ENCODE peak calls at places on chromosome 1, in ten cellular contexts. One of them, this sample, is unnamed.

GRCh38 chr1:229563701-229564100 is 5.2 kb upstream of the ABCB10 start:
- DNase-seq in midbrain: no peak
- DNase-seq in RCC 7860: no peak
- DNase-seq in GM03348: no peak
- DNase-seq in activated CD4-positive, CD25-positive, alpha-beta regulatory T cell treated with anti-CD3 and anti-CD28 coated beads, Interleukin-2, amount 50 U/mL, for 72 hours: no peak
- DNase-seq in retinal pigment epithelial cell: no peak
- DNase-seq in upper lobe of right lung: no peak
- DNase-seq in NCI-H1092 treated with DMSO at 0.1 percent for 48 hours: no peak
- DNase-seq in stimulated activated CD8-positive, alpha-beta memory T cell treated with anti-CD3 and anti-CD28 coated beads, Interleukin-4, amount 100 ng/mL, for 4 hours: no peak
- DNase-seq in stimulated activated CD4-positive, alpha-beta T cell treated with anti-CD3 and anti-CD28 coated beads, Interleukin-4, amount 100 ng/mL, for 1 hour: no peak
- DNase-seq in this sample: no peak

GRCh38 chr1:193104496-193104905 is 713 bp downstream of the GLRX2 start:
- DNase-seq in midbrain: peak
- DNase-seq in RCC 7860: peak
- DNase-seq in GM03348: peak
- DNase-seq in activated CD4-positive, CD25-positive, alpha-beta regulatory T cell treated with anti-CD3 and anti-CD28 coated beads, Interleukin-2, amount 50 U/mL, for 72 hours: peak
- DNase-seq in retinal pigment epithelial cell: no peak
- DNase-seq in upper lobe of right lung: peak
- DNase-seq in NCI-H1092 treated with DMSO at 0.1 percent for 48 hours: peak
- DNase-seq in stimulated activated CD8-positive, alpha-beta memory T cell treated with anti-CD3 and anti-CD28 coated beads, Interleukin-4, amount 100 ng/mL, for 4 hours: no peak
- DNase-seq in stimulated activated CD4-positive, alpha-beta T cell treated with anti-CD3 and anti-CD28 coated beads, Interleukin-4, amount 100 ng/mL, for 1 hour: peak
- DNase-seq in this sample: peak

GRCh38 chr1:53140451-53140850 is 2.0 kb downstream of the SLC1A7 start:
- DNase-seq in midbrain: no peak
- DNase-seq in RCC 7860: no peak
- DNase-seq in GM03348: no peak
- DNase-seq in activated CD4-positive, CD25-positive, alpha-beta regulatory T cell treated with anti-CD3 and anti-CD28 coated beads, Interleukin-2, amount 50 U/mL, for 72 hours: no peak
- DNase-seq in retinal pigment epithelial cell: no peak
- DNase-seq in upper lobe of right lung: no peak
- DNase-seq in NCI-H1092 treated with DMSO at 0.1 percent for 48 hours: no peak
- DNase-seq in stimulated activated CD8-positive, alpha-beta memory T cell treated with anti-CD3 and anti-CD28 coated beads, Interleukin-4, amount 100 ng/mL, for 4 hours: no peak
- DNase-seq in stimulated activated CD4-positive, alpha-beta T cell treated with anti-CD3 and anti-CD28 coated beads, Interleukin-4, amount 100 ng/mL, for 1 hour: no peak
- DNase-seq in this sample: no peak

GRCh38 chr1:167715653-167716302 is 6.0 kb upstream of the MPZL1 start:
- DNase-seq in midbrain: no peak
- DNase-seq in RCC 7860: peak
- DNase-seq in GM03348: no peak
- DNase-seq in activated CD4-positive, CD25-positive, alpha-beta regulatory T cell treated with anti-CD3 and anti-CD28 coated beads, Interleukin-2, amount 50 U/mL, for 72 hours: no peak
- DNase-seq in retinal pigment epithelial cell: no peak
- DNase-seq in upper lobe of right lung: no peak
- DNase-seq in NCI-H1092 treated with DMSO at 0.1 percent for 48 hours: peak
- DNase-seq in stimulated activated CD8-positive, alpha-beta memory T cell treated with anti-CD3 and anti-CD28 coated beads, Interleukin-4, amount 100 ng/mL, for 4 hours: no peak
- DNase-seq in stimulated activated CD4-positive, alpha-beta T cell treated with anti-CD3 and anti-CD28 coated beads, Interleukin-4, amount 100 ng/mL, for 1 hour: no peak
- DNase-seq in this sample: no peak

GRCh38 chr1:27471476-27471875 is 18.5 kb downstream of the WASF2 start:
- DNase-seq in midbrain: no peak
- DNase-seq in RCC 7860: no peak
- DNase-seq in GM03348: no peak
- DNase-seq in activated CD4-positive, CD25-positive, alpha-beta regulatory T cell treated with anti-CD3 and anti-CD28 coated beads, Interleukin-2, amount 50 U/mL, for 72 hours: no peak
- DNase-seq in retinal pigment epithelial cell: no peak
- DNase-seq in upper lobe of right lung: no peak
- DNase-seq in NCI-H1092 treated with DMSO at 0.1 percent for 48 hours: no peak
- DNase-seq in stimulated activated CD8-positive, alpha-beta memory T cell treated with anti-CD3 and anti-CD28 coated beads, Interleukin-4, amount 100 ng/mL, for 4 hours: no peak
- DNase-seq in stimulated activated CD4-positive, alpha-beta T cell treated with anti-CD3 and anti-CD28 coated beads, Interleukin-4, amount 100 ng/mL, for 1 hour: no peak
- DNase-seq in this sample: no peak

GRCh38 chr1:8334106-8334851 is 16.4 kb downstream of the SLC45A1 start:
- DNase-seq in midbrain: no peak
- DNase-seq in RCC 7860: no peak
- DNase-seq in GM03348: no peak
- DNase-seq in activated CD4-positive, CD25-positive, alpha-beta regulatory T cell treated with anti-CD3 and anti-CD28 coated beads, Interleukin-2, amount 50 U/mL, for 72 hours: no peak
- DNase-seq in retinal pigment epithelial cell: no peak
- DNase-seq in upper lobe of right lung: no peak
- DNase-seq in NCI-H1092 treated with DMSO at 0.1 percent for 48 hours: no peak
- DNase-seq in stimulated activated CD8-positive, alpha-beta memory T cell treated with anti-CD3 and anti-CD28 coated beads, Interleukin-4, amount 100 ng/mL, for 4 hours: no peak
- DNase-seq in stimulated activated CD4-positive, alpha-beta T cell treated with anti-CD3 and anti-CD28 coated beads, Interleukin-4, amount 100 ng/mL, for 1 hour: no peak
- DNase-seq in this sample: no peak

GRCh38 chr1:46065405-46065804 is 67.0 kb downstream of the PIK3R3 start:
- DNase-seq in midbrain: no peak
- DNase-seq in RCC 7860: no peak
- DNase-seq in GM03348: no peak
- DNase-seq in activated CD4-positive, CD25-positive, alpha-beta regulatory T cell treated with anti-CD3 and anti-CD28 coated beads, Interleukin-2, amount 50 U/mL, for 72 hours: no peak
- DNase-seq in retinal pigment epithelial cell: no peak
- DNase-seq in upper lobe of right lung: no peak
- DNase-seq in NCI-H1092 treated with DMSO at 0.1 percent for 48 hours: no peak
- DNase-seq in stimulated activated CD8-positive, alpha-beta memory T cell treated with anti-CD3 and anti-CD28 coated beads, Interleukin-4, amount 100 ng/mL, for 4 hours: no peak
- DNase-seq in stimulated activated CD4-positive, alpha-beta T cell treated with anti-CD3 and anti-CD28 coated beads, Interleukin-4, amount 100 ng/mL, for 1 hour: no peak
- DNase-seq in this sample: no peak

GRCh38 chr1:35769759-35770446 is at the start of gene CLSPN:
- DNase-seq in midbrain: peak
- DNase-seq in RCC 7860: peak
- DNase-seq in GM03348: peak
- DNase-seq in activated CD4-positive, CD25-positive, alpha-beta regulatory T cell treated with anti-CD3 and anti-CD28 coated beads, Interleukin-2, amount 50 U/mL, for 72 hours: peak
- DNase-seq in retinal pigment epithelial cell: peak
- DNase-seq in upper lobe of right lung: peak
- DNase-seq in NCI-H1092 treated with DMSO at 0.1 percent for 48 hours: peak
- DNase-seq in stimulated activated CD8-positive, alpha-beta memory T cell treated with anti-CD3 and anti-CD28 coated beads, Interleukin-4, amount 100 ng/mL, for 4 hours: peak
- DNase-seq in stimulated activated CD4-positive, alpha-beta T cell treated with anti-CD3 and anti-CD28 coated beads, Interleukin-4, amount 100 ng/mL, for 1 hour: peak
- DNase-seq in this sample: peak

GRCh38 chr1:194289569-194290266 is 1103.3 kb upstream of the B3GALT2 start:
- DNase-seq in midbrain: no peak
- DNase-seq in RCC 7860: no peak
- DNase-seq in GM03348: no peak
- DNase-seq in activated CD4-positive, CD25-positive, alpha-beta regulatory T cell treated with anti-CD3 and anti-CD28 coated beads, Interleukin-2, amount 50 U/mL, for 72 hours: peak
- DNase-seq in retinal pigment epithelial cell: no peak
- DNase-seq in upper lobe of right lung: no peak
- DNase-seq in NCI-H1092 treated with DMSO at 0.1 percent for 48 hours: no peak
- DNase-seq in stimulated activated CD8-positive, alpha-beta memory T cell treated with anti-CD3 and anti-CD28 coated beads, Interleukin-4, amount 100 ng/mL, for 4 hours: no peak
- DNase-seq in stimulated activated CD4-positive, alpha-beta T cell treated with anti-CD3 and anti-CD28 coated beads, Interleukin-4, amount 100 ng/mL, for 1 hour: peak
- DNase-seq in this sample: no peak

GRCh38 chr1:112260699-112261098 is 135.3 kb upstream of the CTTNBP2NL start:
- DNase-seq in midbrain: no peak
- DNase-seq in RCC 7860: no peak
- DNase-seq in GM03348: no peak
- DNase-seq in activated CD4-positive, CD25-positive, alpha-beta regulatory T cell treated with anti-CD3 and anti-CD28 coated beads, Interleukin-2, amount 50 U/mL, for 72 hours: no peak
- DNase-seq in retinal pigment epithelial cell: no peak
- DNase-seq in upper lobe of right lung: no peak
- DNase-seq in NCI-H1092 treated with DMSO at 0.1 percent for 48 hours: no peak
- DNase-seq in stimulated activated CD8-positive, alpha-beta memory T cell treated with anti-CD3 and anti-CD28 coated beads, Interleukin-4, amount 100 ng/mL, for 4 hours: no peak
- DNase-seq in stimulated activated CD4-positive, alpha-beta T cell treated with anti-CD3 and anti-CD28 coated beads, Interleukin-4, amount 100 ng/mL, for 1 hour: no peak
- DNase-seq in this sample: no peak

GRCh38 chr1:201377611-201378092 is at the start of gene TNNT2:
- DNase-seq in midbrain: no peak
- DNase-seq in RCC 7860: no peak
- DNase-seq in GM03348: no peak
- DNase-seq in activated CD4-positive, CD25-positive, alpha-beta regulatory T cell treated with anti-CD3 and anti-CD28 coated beads, Interleukin-2, amount 50 U/mL, for 72 hours: no peak
- DNase-seq in retinal pigment epithelial cell: no peak
- DNase-seq in upper lobe of right lung: no peak
- DNase-seq in NCI-H1092 treated with DMSO at 0.1 percent for 48 hours: no peak
- DNase-seq in stimulated activated CD8-positive, alpha-beta memory T cell treated with anti-CD3 and anti-CD28 coated beads, Interleukin-4, amount 100 ng/mL, for 4 hours: no peak
- DNase-seq in stimulated activated CD4-positive, alpha-beta T cell treated with anti-CD3 and anti-CD28 coated beads, Interleukin-4, amount 100 ng/mL, for 1 hour: no peak
- DNase-seq in this sample: no peak

GRCh38 chr1:234544094-234544579 is 65.2 kb upstream of the TARBP1 start:
- DNase-seq in midbrain: peak
- DNase-seq in RCC 7860: peak
- DNase-seq in GM03348: peak
- DNase-seq in activated CD4-positive, CD25-positive, alpha-beta regulatory T cell treated with anti-CD3 and anti-CD28 coated beads, Interleukin-2, amount 50 U/mL, for 72 hours: no peak
- DNase-seq in retinal pigment epithelial cell: peak
- DNase-seq in upper lobe of right lung: no peak
- DNase-seq in NCI-H1092 treated with DMSO at 0.1 percent for 48 hours: peak
- DNase-seq in stimulated activated CD8-positive, alpha-beta memory T cell treated with anti-CD3 and anti-CD28 coated beads, Interleukin-4, amount 100 ng/mL, for 4 hours: no peak
- DNase-seq in stimulated activated CD4-positive, alpha-beta T cell treated with anti-CD3 and anti-CD28 coated beads, Interleukin-4, amount 100 ng/mL, for 1 hour: peak
- DNase-seq in this sample: no peak

GRCh38 chr1:89125571-89126233 is at the start of gene GBP2:
- DNase-seq in midbrain: no peak
- DNase-seq in RCC 7860: peak
- DNase-seq in GM03348: peak
- DNase-seq in activated CD4-positive, CD25-positive, alpha-beta regulatory T cell treated with anti-CD3 and anti-CD28 coated beads, Interleukin-2, amount 50 U/mL, for 72 hours: no peak
- DNase-seq in retinal pigment epithelial cell: peak
- DNase-seq in upper lobe of right lung: no peak
- DNase-seq in NCI-H1092 treated with DMSO at 0.1 percent for 48 hours: no peak
- DNase-seq in stimulated activated CD8-positive, alpha-beta memory T cell treated with anti-CD3 and anti-CD28 coated beads, Interleukin-4, amount 100 ng/mL, for 4 hours: no peak
- DNase-seq in stimulated activated CD4-positive, alpha-beta T cell treated with anti-CD3 and anti-CD28 coated beads, Interleukin-4, amount 100 ng/mL, for 1 hour: no peak
- DNase-seq in this sample: no peak

GRCh38 chr1:68808351-68808750 is 311.5 kb upstream of the DEPDC1 start:
- DNase-seq in midbrain: no peak
- DNase-seq in RCC 7860: no peak
- DNase-seq in GM03348: no peak
- DNase-seq in activated CD4-positive, CD25-positive, alpha-beta regulatory T cell treated with anti-CD3 and anti-CD28 coated beads, Interleukin-2, amount 50 U/mL, for 72 hours: no peak
- DNase-seq in retinal pigment epithelial cell: no peak
- DNase-seq in upper lobe of right lung: no peak
- DNase-seq in NCI-H1092 treated with DMSO at 0.1 percent for 48 hours: no peak
- DNase-seq in stimulated activated CD8-positive, alpha-beta memory T cell treated with anti-CD3 and anti-CD28 coated beads, Interleukin-4, amount 100 ng/mL, for 4 hours: no peak
- DNase-seq in stimulated activated CD4-positive, alpha-beta T cell treated with anti-CD3 and anti-CD28 coated beads, Interleukin-4, amount 100 ng/mL, for 1 hour: no peak
- DNase-seq in this sample: no peak

GRCh38 chr1:69671363-69672010 is 103.8 kb downstream of the LRRC7 start:
- DNase-seq in midbrain: no peak
- DNase-seq in RCC 7860: peak
- DNase-seq in GM03348: no peak
- DNase-seq in activated CD4-positive, CD25-positive, alpha-beta regulatory T cell treated with anti-CD3 and anti-CD28 coated beads, Interleukin-2, amount 50 U/mL, for 72 hours: no peak
- DNase-seq in retinal pigment epithelial cell: no peak
- DNase-seq in upper lobe of right lung: no peak
- DNase-seq in NCI-H1092 treated with DMSO at 0.1 percent for 48 hours: no peak
- DNase-seq in stimulated activated CD8-positive, alpha-beta memory T cell treated with anti-CD3 and anti-CD28 coated beads, Interleukin-4, amount 100 ng/mL, for 4 hours: no peak
- DNase-seq in stimulated activated CD4-positive, alpha-beta T cell treated with anti-CD3 and anti-CD28 coated beads, Interleukin-4, amount 100 ng/mL, for 1 hour: no peak
- DNase-seq in this sample: no peak

GRCh38 chr1:30599721-30600120 is 123.7 kb downstream of the MATN1 start:
- DNase-seq in midbrain: no peak
- DNase-seq in RCC 7860: no peak
- DNase-seq in GM03348: peak
- DNase-seq in activated CD4-positive, CD25-positive, alpha-beta regulatory T cell treated with anti-CD3 and anti-CD28 coated beads, Interleukin-2, amount 50 U/mL, for 72 hours: no peak
- DNase-seq in retinal pigment epithelial cell: no peak
- DNase-seq in upper lobe of right lung: no peak
- DNase-seq in NCI-H1092 treated with DMSO at 0.1 percent for 48 hours: no peak
- DNase-seq in stimulated activated CD8-positive, alpha-beta memory T cell treated with anti-CD3 and anti-CD28 coated beads, Interleukin-4, amount 100 ng/mL, for 4 hours: no peak
- DNase-seq in stimulated activated CD4-positive, alpha-beta T cell treated with anti-CD3 and anti-CD28 coated beads, Interleukin-4, amount 100 ng/mL, for 1 hour: no peak
- DNase-seq in this sample: no peak

GRCh38 chr1:109111386-109112055 is 2.4 kb upstream of the ELAPOR1 start:
- DNase-seq in midbrain: no peak
- DNase-seq in RCC 7860: no peak
- DNase-seq in GM03348: no peak
- DNase-seq in activated CD4-positive, CD25-positive, alpha-beta regulatory T cell treated with anti-CD3 and anti-CD28 coated beads, Interleukin-2, amount 50 U/mL, for 72 hours: no peak
- DNase-seq in retinal pigment epithelial cell: no peak
- DNase-seq in upper lobe of right lung: no peak
- DNase-seq in NCI-H1092 treated with DMSO at 0.1 percent for 48 hours: no peak
- DNase-seq in stimulated activated CD8-positive, alpha-beta memory T cell treated with anti-CD3 and anti-CD28 coated beads, Interleukin-4, amount 100 ng/mL, for 4 hours: no peak
- DNase-seq in stimulated activated CD4-positive, alpha-beta T cell treated with anti-CD3 and anti-CD28 coated beads, Interleukin-4, amount 100 ng/mL, for 1 hour: no peak
- DNase-seq in this sample: no peak

GRCh38 chr1:65793359-65793732 is 651 bp downstream of the PDE4B start:
- DNase-seq in midbrain: no peak
- DNase-seq in RCC 7860: no peak
- DNase-seq in GM03348: peak
- DNase-seq in activated CD4-positive, CD25-positive, alpha-beta regulatory T cell treated with anti-CD3 and anti-CD28 coated beads, Interleukin-2, amount 50 U/mL, for 72 hours: no peak
- DNase-seq in retinal pigment epithelial cell: no peak
- DNase-seq in upper lobe of right lung: no peak
- DNase-seq in NCI-H1092 treated with DMSO at 0.1 percent for 48 hours: peak
- DNase-seq in stimulated activated CD8-positive, alpha-beta memory T cell treated with anti-CD3 and anti-CD28 coated beads, Interleukin-4, amount 100 ng/mL, for 4 hours: no peak
- DNase-seq in stimulated activated CD4-positive, alpha-beta T cell treated with anti-CD3 and anti-CD28 coated beads, Interleukin-4, amount 100 ng/mL, for 1 hour: no peak
- DNase-seq in this sample: no peak

GRCh38 chr1:89908993-89909436 is 85.9 kb upstream of the ZNF326 start:
- DNase-seq in midbrain: no peak
- DNase-seq in RCC 7860: peak
- DNase-seq in GM03348: peak
- DNase-seq in activated CD4-positive, CD25-positive, alpha-beta regulatory T cell treated with anti-CD3 and anti-CD28 coated beads, Interleukin-2, amount 50 U/mL, for 72 hours: no peak
- DNase-seq in retinal pigment epithelial cell: no peak
- DNase-seq in upper lobe of right lung: no peak
- DNase-seq in NCI-H1092 treated with DMSO at 0.1 percent for 48 hours: no peak
- DNase-seq in stimulated activated CD8-positive, alpha-beta memory T cell treated with anti-CD3 and anti-CD28 coated beads, Interleukin-4, amount 100 ng/mL, for 4 hours: no peak
- DNase-seq in stimulated activated CD4-positive, alpha-beta T cell treated with anti-CD3 and anti-CD28 coated beads, Interleukin-4, amount 100 ng/mL, for 1 hour: no peak
- DNase-seq in this sample: no peak

GRCh38 chr1:31413405-31414005 is 492 bp downstream of the SERINC2 start:
- DNase-seq in midbrain: peak
- DNase-seq in RCC 7860: peak
- DNase-seq in GM03348: peak
- DNase-seq in activated CD4-positive, CD25-positive, alpha-beta regulatory T cell treated with anti-CD3 and anti-CD28 coated beads, Interleukin-2, amount 50 U/mL, for 72 hours: peak
- DNase-seq in retinal pigment epithelial cell: no peak
- DNase-seq in upper lobe of right lung: peak
- DNase-seq in NCI-H1092 treated with DMSO at 0.1 percent for 48 hours: peak
- DNase-seq in stimulated activated CD8-positive, alpha-beta memory T cell treated with anti-CD3 and anti-CD28 coated beads, Interleukin-4, amount 100 ng/mL, for 4 hours: no peak
- DNase-seq in stimulated activated CD4-positive, alpha-beta T cell treated with anti-CD3 and anti-CD28 coated beads, Interleukin-4, amount 100 ng/mL, for 1 hour: peak
- DNase-seq in this sample: peak

GRCh38 chr1:33273961-33274371 is 17.7 kb downstream of the ZNF362 start:
- DNase-seq in midbrain: no peak
- DNase-seq in RCC 7860: no peak
- DNase-seq in GM03348: no peak
- DNase-seq in activated CD4-positive, CD25-positive, alpha-beta regulatory T cell treated with anti-CD3 and anti-CD28 coated beads, Interleukin-2, amount 50 U/mL, for 72 hours: no peak
- DNase-seq in retinal pigment epithelial cell: no peak
- DNase-seq in upper lobe of right lung: peak
- DNase-seq in NCI-H1092 treated with DMSO at 0.1 percent for 48 hours: no peak
- DNase-seq in stimulated activated CD8-positive, alpha-beta memory T cell treated with anti-CD3 and anti-CD28 coated beads, Interleukin-4, amount 100 ng/mL, for 4 hours: no peak
- DNase-seq in stimulated activated CD4-positive, alpha-beta T cell treated with anti-CD3 and anti-CD28 coated beads, Interleukin-4, amount 100 ng/mL, for 1 hour: no peak
- DNase-seq in this sample: peak

GRCh38 chr1:220817907-220818306 is 31.2 kb downstream of the MTARC1 start:
- DNase-seq in midbrain: no peak
- DNase-seq in RCC 7860: no peak
- DNase-seq in GM03348: peak
- DNase-seq in activated CD4-positive, CD25-positive, alpha-beta regulatory T cell treated with anti-CD3 and anti-CD28 coated beads, Interleukin-2, amount 50 U/mL, for 72 hours: no peak
- DNase-seq in retinal pigment epithelial cell: no peak
- DNase-seq in upper lobe of right lung: no peak
- DNase-seq in NCI-H1092 treated with DMSO at 0.1 percent for 48 hours: no peak
- DNase-seq in stimulated activated CD8-positive, alpha-beta memory T cell treated with anti-CD3 and anti-CD28 coated beads, Interleukin-4, amount 100 ng/mL, for 4 hours: no peak
- DNase-seq in stimulated activated CD4-positive, alpha-beta T cell treated with anti-CD3 and anti-CD28 coated beads, Interleukin-4, amount 100 ng/mL, for 1 hour: no peak
- DNase-seq in this sample: no peak

GRCh38 chr1:52424238-52424637 is 19.8 kb downstream of the PRPF38A start:
- DNase-seq in midbrain: no peak
- DNase-seq in RCC 7860: no peak
- DNase-seq in GM03348: no peak
- DNase-seq in activated CD4-positive, CD25-positive, alpha-beta regulatory T cell treated with anti-CD3 and anti-CD28 coated beads, Interleukin-2, amount 50 U/mL, for 72 hours: no peak
- DNase-seq in retinal pigment epithelial cell: no peak
- DNase-seq in upper lobe of right lung: no peak
- DNase-seq in NCI-H1092 treated with DMSO at 0.1 percent for 48 hours: no peak
- DNase-seq in stimulated activated CD8-positive, alpha-beta memory T cell treated with anti-CD3 and anti-CD28 coated beads, Interleukin-4, amount 100 ng/mL, for 4 hours: no peak
- DNase-seq in stimulated activated CD4-positive, alpha-beta T cell treated with anti-CD3 and anti-CD28 coated beads, Interleukin-4, amount 100 ng/mL, for 1 hour: no peak
- DNase-seq in this sample: no peak

GRCh38 chr1:216075339-216075738 is 347.9 kb downstream of the USH2A start:
- DNase-seq in midbrain: no peak
- DNase-seq in RCC 7860: no peak
- DNase-seq in GM03348: peak
- DNase-seq in activated CD4-positive, CD25-positive, alpha-beta regulatory T cell treated with anti-CD3 and anti-CD28 coated beads, Interleukin-2, amount 50 U/mL, for 72 hours: no peak
- DNase-seq in retinal pigment epithelial cell: no peak
- DNase-seq in upper lobe of right lung: no peak
- DNase-seq in NCI-H1092 treated with DMSO at 0.1 percent for 48 hours: no peak
- DNase-seq in stimulated activated CD8-positive, alpha-beta memory T cell treated with anti-CD3 and anti-CD28 coated beads, Interleukin-4, amount 100 ng/mL, for 4 hours: no peak
- DNase-seq in stimulated activated CD4-positive, alpha-beta T cell treated with anti-CD3 and anti-CD28 coated beads, Interleukin-4, amount 100 ng/mL, for 1 hour: no peak
- DNase-seq in this sample: no peak

GRCh38 chr1:50620680-50621329 is 197.6 kb upstream of the DMRTA2 start:
- DNase-seq in midbrain: no peak
- DNase-seq in RCC 7860: peak
- DNase-seq in GM03348: peak
- DNase-seq in activated CD4-positive, CD25-positive, alpha-beta regulatory T cell treated with anti-CD3 and anti-CD28 coated beads, Interleukin-2, amount 50 U/mL, for 72 hours: no peak
- DNase-seq in retinal pigment epithelial cell: no peak
- DNase-seq in upper lobe of right lung: peak
- DNase-seq in NCI-H1092 treated with DMSO at 0.1 percent for 48 hours: peak
- DNase-seq in stimulated activated CD8-positive, alpha-beta memory T cell treated with anti-CD3 and anti-CD28 coated beads, Interleukin-4, amount 100 ng/mL, for 4 hours: no peak
- DNase-seq in stimulated activated CD4-positive, alpha-beta T cell treated with anti-CD3 and anti-CD28 coated beads, Interleukin-4, amount 100 ng/mL, for 1 hour: no peak
- DNase-seq in this sample: no peak

GRCh38 chr1:15311886-15312285 is 64.9 kb downstream of the FHAD1 start:
- DNase-seq in midbrain: no peak
- DNase-seq in RCC 7860: peak
- DNase-seq in GM03348: no peak
- DNase-seq in activated CD4-positive, CD25-positive, alpha-beta regulatory T cell treated with anti-CD3 and anti-CD28 coated beads, Interleukin-2, amount 50 U/mL, for 72 hours: no peak
- DNase-seq in retinal pigment epithelial cell: no peak
- DNase-seq in upper lobe of right lung: no peak
- DNase-seq in NCI-H1092 treated with DMSO at 0.1 percent for 48 hours: no peak
- DNase-seq in stimulated activated CD8-positive, alpha-beta memory T cell treated with anti-CD3 and anti-CD28 coated beads, Interleukin-4, amount 100 ng/mL, for 4 hours: no peak
- DNase-seq in stimulated activated CD4-positive, alpha-beta T cell treated with anti-CD3 and anti-CD28 coated beads, Interleukin-4, amount 100 ng/mL, for 1 hour: no peak
- DNase-seq in this sample: no peak

This sample was measured in right lobe of liver.